ENCODE peak calls at places on chromosomes 12 and 14, in eight cellular contexts. One of them, this sample, is unnamed.

GRCh38 chr12:68056300-68056699 is 67.1 kb downstream of the IFNG-AS1 start:
- DNase-seq in psoas muscle: no peak
- DNase-seq in ovary: no peak
- DNase-seq in small intestine: no peak
- DNase-seq in fibroblast of lung: no peak
- DNase-seq in transverse colon: no peak
- DNase-seq in right cardiac atrium: no peak
- DNase-seq in stomach: no peak
- DNase-seq in this sample: no peak

GRCh38 chr12:92735131-92735721 is 32.4 kb downstream of the PLEKHG7 start:
- DNase-seq in psoas muscle: no peak
- DNase-seq in ovary: peak
- DNase-seq in small intestine: no peak
- DNase-seq in fibroblast of lung: peak
- DNase-seq in transverse colon: no peak
- DNase-seq in right cardiac atrium: peak
- DNase-seq in stomach: no peak
- DNase-seq in this sample: no peak

GRCh38 chr12:120886194-120887018 is 17.8 kb downstream of the SPPL3 start:
- DNase-seq in psoas muscle: no peak
- DNase-seq in ovary: no peak
- DNase-seq in small intestine: no peak
- DNase-seq in fibroblast of lung: no peak
- DNase-seq in transverse colon: no peak
- DNase-seq in right cardiac atrium: no peak
- DNase-seq in stomach: no peak
- DNase-seq in this sample: no peak

GRCh38 chr14:65431951-65432350 is 19.4 kb downstream of the FUT8 start:
- DNase-seq in psoas muscle: no peak
- DNase-seq in ovary: no peak
- DNase-seq in small intestine: no peak
- DNase-seq in fibroblast of lung: peak
- DNase-seq in transverse colon: no peak
- DNase-seq in right cardiac atrium: no peak
- DNase-seq in stomach: no peak
- DNase-seq in this sample: no peak

GRCh38 chr12:29711381-29711780 is 72.4 kb downstream of the TMTC1 start:
- DNase-seq in psoas muscle: no peak
- DNase-seq in ovary: no peak
- DNase-seq in small intestine: no peak
- DNase-seq in fibroblast of lung: no peak
- DNase-seq in transverse colon: no peak
- DNase-seq in right cardiac atrium: no peak
- DNase-seq in stomach: no peak
- DNase-seq in this sample: no peak

GRCh38 chr12:59699408-59700144 is 103.7 kb downstream of the SLC16A7 start:
- DNase-seq in psoas muscle: no peak
- DNase-seq in ovary: no peak
- DNase-seq in small intestine: no peak
- DNase-seq in fibroblast of lung: peak
- DNase-seq in transverse colon: no peak
- DNase-seq in right cardiac atrium: no peak
- DNase-seq in stomach: no peak
- DNase-seq in this sample: no peak

GRCh38 chr12:26524862-26525465 is 308.0 kb downstream of the ITPR2 start:
- DNase-seq in psoas muscle: no peak
- DNase-seq in ovary: no peak
- DNase-seq in small intestine: peak
- DNase-seq in fibroblast of lung: peak
- DNase-seq in transverse colon: peak
- DNase-seq in right cardiac atrium: no peak
- DNase-seq in stomach: no peak
- DNase-seq in this sample: no peak

GRCh38 chr14:68084256-68084655 is 264.7 kb downstream of the RAD51B start:
- DNase-seq in psoas muscle: no peak
- DNase-seq in ovary: no peak
- DNase-seq in small intestine: no peak
- DNase-seq in fibroblast of lung: peak
- DNase-seq in transverse colon: no peak
- DNase-seq in right cardiac atrium: no peak
- DNase-seq in stomach: no peak
- DNase-seq in this sample: no peak

GRCh38 chr12:80044694-80045046 is 54.7 kb upstream of the OTOGL start:
- DNase-seq in psoas muscle: no peak
- DNase-seq in ovary: no peak
- DNase-seq in small intestine: no peak
- DNase-seq in fibroblast of lung: peak
- DNase-seq in transverse colon: no peak
- DNase-seq in right cardiac atrium: no peak
- DNase-seq in stomach: no peak
- DNase-seq in this sample: no peak

DNA sequence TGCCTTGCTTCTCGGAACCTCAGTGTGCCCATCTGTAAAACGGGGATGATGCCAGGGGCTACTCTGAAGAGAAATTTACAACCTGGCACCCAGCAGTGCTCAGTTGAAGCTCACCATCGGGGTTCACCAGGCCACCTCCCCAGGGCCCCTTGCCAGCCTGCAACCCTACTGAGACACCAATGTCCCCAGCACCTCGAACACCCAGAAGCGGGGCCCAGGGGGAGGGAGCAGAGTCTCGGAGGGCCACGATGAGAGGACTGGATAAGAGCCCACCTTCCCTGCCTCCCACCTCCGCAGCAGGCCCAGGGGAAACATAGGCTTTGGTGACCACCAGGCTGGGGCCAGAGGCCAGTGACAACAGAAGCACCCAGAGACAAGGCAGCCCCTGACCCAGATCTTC is 22.4 kb downstream of the NCOR2 start:
- DNase-seq in psoas muscle: no peak
- DNase-seq in ovary: no peak
- DNase-seq in small intestine: no peak
- DNase-seq in fibroblast of lung: no peak
- DNase-seq in transverse colon: no peak
- DNase-seq in right cardiac atrium: no peak
- DNase-seq in stomach: no peak
- DNase-seq in this sample: no peak
- H3K27ac ChIP-seq in psoas muscle: no peak
- H3K27ac ChIP-seq in ovary: no peak
- H3K27ac ChIP-seq in small intestine: no peak
- H3K27ac ChIP-seq in fibroblast of lung: peak
- H3K27ac ChIP-seq in transverse colon: peak
- H3K27ac ChIP-seq in right cardiac atrium: no peak
- H3K27ac ChIP-seq in stomach: peak
- H3K27ac ChIP-seq in this sample: no peak

GRCh38 chr12:89901906-89902648 is 193.4 kb upstream of the ATP2B1 start:
- DNase-seq in psoas muscle: no peak
- DNase-seq in ovary: no peak
- DNase-seq in small intestine: no peak
- DNase-seq in fibroblast of lung: no peak
- DNase-seq in transverse colon: no peak
- DNase-seq in right cardiac atrium: no peak
- DNase-seq in stomach: no peak
- DNase-seq in this sample: no peak

GRCh38 chr12:89909753-89910152 is 201.1 kb upstream of the ATP2B1 start:
- DNase-seq in psoas muscle: no peak
- DNase-seq in ovary: no peak
- DNase-seq in small intestine: no peak
- DNase-seq in fibroblast of lung: no peak
- DNase-seq in transverse colon: no peak
- DNase-seq in right cardiac atrium: no peak
- DNase-seq in stomach: no peak
- DNase-seq in this sample: no peak

GRCh38 chr12:89907659-89908058 is 199.0 kb upstream of the ATP2B1 start:
- DNase-seq in psoas muscle: no peak
- DNase-seq in ovary: no peak
- DNase-seq in small intestine: no peak
- DNase-seq in fibroblast of lung: peak
- DNase-seq in transverse colon: no peak
- DNase-seq in right cardiac atrium: no peak
- DNase-seq in stomach: no peak
- DNase-seq in this sample: no peak

GRCh38 chr12:89906824-89907223 is 198.2 kb upstream of the ATP2B1 start:
- DNase-seq in psoas muscle: no peak
- DNase-seq in ovary: no peak
- DNase-seq in small intestine: no peak
- DNase-seq in fibroblast of lung: no peak
- DNase-seq in transverse colon: no peak
- DNase-seq in right cardiac atrium: no peak
- DNase-seq in stomach: no peak
- DNase-seq in this sample: no peak

DNA sequence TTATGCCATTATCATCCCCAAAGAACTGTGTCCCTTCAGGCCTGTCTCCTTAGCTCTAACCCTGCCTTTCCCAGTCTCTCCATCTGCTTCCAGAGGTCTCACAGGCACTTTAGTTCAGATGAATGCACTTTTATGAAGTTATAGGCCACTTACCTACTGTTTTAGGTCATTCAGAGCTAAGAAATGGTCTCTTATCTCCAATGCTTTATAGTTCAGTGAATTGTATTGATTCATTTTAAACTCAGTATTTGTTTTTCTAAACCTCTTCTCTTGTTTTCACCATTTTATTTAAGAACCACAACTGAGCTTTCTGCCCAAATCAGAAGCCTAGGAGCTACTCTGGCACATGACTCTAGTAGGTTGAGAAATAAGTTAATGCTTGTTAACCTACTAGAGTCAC is 197.5 kb upstream of the ATP2B1 start:
- DNase-seq in psoas muscle: no peak
- DNase-seq in ovary: no peak
- DNase-seq in small intestine: no peak
- DNase-seq in fibroblast of lung: no peak
- DNase-seq in transverse colon: no peak
- DNase-seq in right cardiac atrium: no peak
- DNase-seq in stomach: no peak
- DNase-seq in this sample: no peak
- H3K27ac ChIP-seq in psoas muscle: no peak
- H3K27ac ChIP-seq in ovary: no peak
- H3K27ac ChIP-seq in small intestine: no peak
- H3K27ac ChIP-seq in fibroblast of lung: no peak
- H3K27ac ChIP-seq in transverse colon: no peak
- H3K27ac ChIP-seq in right cardiac atrium: no peak
- H3K27ac ChIP-seq in stomach: no peak
- H3K27ac ChIP-seq in this sample: no peak

GRCh38 chr14:103058209-103059055 is 1.1 kb upstream of the CDC42BPB start:
- DNase-seq in psoas muscle: no peak
- DNase-seq in ovary: peak
- DNase-seq in small intestine: no peak
- DNase-seq in fibroblast of lung: no peak
- DNase-seq in transverse colon: no peak
- DNase-seq in right cardiac atrium: no peak
- DNase-seq in stomach: no peak
- DNase-seq in this sample: no peak

GRCh38 chr14:103057028-103057371 is 349 bp downstream of the CDC42BPB start:
- DNase-seq in psoas muscle: no peak
- DNase-seq in ovary: peak
- DNase-seq in small intestine: no peak
- DNase-seq in fibroblast of lung: peak
- DNase-seq in transverse colon: no peak
- DNase-seq in right cardiac atrium: peak
- DNase-seq in stomach: no peak
- DNase-seq in this sample: no peak

GRCh38 chr14:103056322-103057027 is 874 bp downstream of the CDC42BPB start:
- DNase-seq in psoas muscle: peak
- DNase-seq in ovary: peak
- DNase-seq in small intestine: peak
- DNase-seq in fibroblast of lung: peak
- DNase-seq in transverse colon: peak
- DNase-seq in right cardiac atrium: peak
- DNase-seq in stomach: peak
- DNase-seq in this sample: no peak

GRCh38 chr14:103057372-103058208 is at the start of gene CDC42BPB:
- DNase-seq in psoas muscle: peak
- DNase-seq in ovary: peak
- DNase-seq in small intestine: peak
- DNase-seq in fibroblast of lung: peak
- DNase-seq in transverse colon: peak
- DNase-seq in right cardiac atrium: peak
- DNase-seq in stomach: peak
- DNase-seq in this sample: peak

DNA sequence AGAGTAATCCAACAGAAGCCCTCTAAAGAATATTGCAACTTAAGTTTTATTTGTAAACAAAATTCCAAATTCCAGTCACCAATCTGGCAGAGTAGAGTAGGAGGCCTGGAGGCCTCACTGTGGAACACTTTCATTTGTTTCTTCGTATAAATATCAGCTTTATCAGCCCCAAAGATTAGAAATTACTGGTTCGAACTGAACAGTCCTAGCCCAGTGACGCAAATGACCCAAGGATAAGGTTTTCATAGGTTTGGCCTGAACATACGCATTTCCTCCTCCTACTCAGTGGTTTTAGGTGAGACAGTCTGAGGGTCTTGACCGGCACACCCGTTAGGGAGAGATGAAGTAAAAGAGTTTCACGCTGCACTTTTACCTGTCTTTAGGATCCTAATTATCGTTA is 1.7 kb downstream of the CDC42BPB start:
- DNase-seq in psoas muscle: no peak
- DNase-seq in ovary: no peak
- DNase-seq in small intestine: peak
- DNase-seq in fibroblast of lung: no peak
- DNase-seq in transverse colon: no peak
- DNase-seq in right cardiac atrium: no peak
- DNase-seq in stomach: no peak
- DNase-seq in this sample: no peak
- H3K27ac ChIP-seq in psoas muscle: peak
- H3K27ac ChIP-seq in ovary: no peak
- H3K27ac ChIP-seq in small intestine: no peak
- H3K27ac ChIP-seq in fibroblast of lung: peak
- H3K27ac ChIP-seq in transverse colon: peak
- H3K27ac ChIP-seq in right cardiac atrium: no peak
- H3K27ac ChIP-seq in stomach: peak
- H3K27ac ChIP-seq in this sample: no peak

GRCh38 chr14:89244720-89245119 is 172.3 kb downstream of the FOXN3 start:
- DNase-seq in psoas muscle: no peak
- DNase-seq in ovary: no peak
- DNase-seq in small intestine: no peak
- DNase-seq in fibroblast of lung: no peak
- DNase-seq in transverse colon: no peak
- DNase-seq in right cardiac atrium: no peak
- DNase-seq in stomach: no peak
- DNase-seq in this sample: no peak
- H3K27ac ChIP-seq in psoas muscle: no peak
- H3K27ac ChIP-seq in ovary: no peak
- H3K27ac ChIP-seq in small intestine: no peak
- H3K27ac ChIP-seq in fibroblast of lung: no peak
- H3K27ac ChIP-seq in transverse colon: no peak
- H3K27ac ChIP-seq in right cardiac atrium: no peak
- H3K27ac ChIP-seq in stomach: no peak
- H3K27ac ChIP-seq in this sample: no peak